ENCODE peak calls at places on chromosomes 11 and 22, in five cellular contexts. M, G, Y, H and D are unnamed samples.

GRCh38 chr22:28002181-28002700 is 83.2 kb upstream of the PITPNB start:
- DNase-seq in M (peak; percentile 40), G (no peak), Y (no peak), H (no peak), D (no peak)

GRCh38 chr22:20437253-20438065 is at the start of gene SCARF2:
- DNase-seq in M (peak; percentile 92), G (peak; percentile 36), Y (peak; percentile 75), H (no peak), D (peak; percentile 84)

GRCh38 chr11:57290288-57290687 is 34.5 kb downstream of the TNKS1BP1 start:
- DNase-seq in M (peak; percentile 46), G (no peak), Y (no peak), H (no peak), D (no peak)

GRCh38 chr11:77150836-77151235 is 22.8 kb downstream of the MYO7A start:
- DNase-seq in M (no peak), G (no peak), Y (no peak), H (no peak), D (no peak)

GRCh38 chr22:24059121-24059520 is 48.0 kb downstream of the CABIN1 start:
- DNase-seq in M (peak; percentile 92), G (no peak), Y (no peak), H (peak; percentile 71), D (no peak)

GRCh38 chr11:110069158-110069737 is 23.9 kb upstream of the ZC3H12C start:
- DNase-seq in M (peak; percentile 68), G (peak; percentile 78), Y (peak; percentile 86), H (no peak), D (no peak)

GRCh38 chr11:43920598-43921419 is 21.6 kb upstream of the C11orf96 start:
- DNase-seq in M (peak; percentile 97), G (no peak), Y (peak; percentile 79), H (peak; percentile 93), D (no peak)

GRCh38 chr11:119055901-119056300 is 1.1 kb downstream of the HYOU1 start:
- DNase-seq in M (peak; percentile 48), G (no peak), Y (no peak), H (no peak), D (no peak)

GRCh38 chr11:61056566-61056965 is 45.7 kb upstream of the CD5 start:
- DNase-seq in M (no peak), G (no peak), Y (no peak), H (peak; percentile 46), D (peak; percentile 78)

GRCh38 chr11:225734-226453 is 10.2 kb downstream of the SIRT3 start:
- DNase-seq in M (no peak), G (no peak), Y (no peak), H (no peak), D (peak; percentile 24)

GRCh38 chr22:39967103-39967829 is 7.1 kb downstream of the TMA7B start:
- DNase-seq in M (no peak), G (no peak), Y (no peak), H (no peak), D (no peak)

GRCh38 chr11:36346562-36347383 is 50.7 kb downstream of the PRR5L start:
- DNase-seq in M (no peak), G (no peak), Y (no peak), H (no peak), D (no peak)

GRCh38 chr11:540583-541432 is 3.5 kb downstream of the LRRC56 start:
- DNase-seq in M (no peak), G (peak; percentile 7), Y (no peak), H (no peak), D (no peak)

GRCh38 chr11:20058749-20059458 is 101.4 kb downstream of the DBX1 start:
- DNase-seq in M (peak; percentile 21), G (no peak), Y (no peak), H (no peak), D (no peak)

GRCh38 chr11:58656348-58656747 is 33.9 kb downstream of the CNTF start:
- DNase-seq in M (no peak), G (no peak), Y (no peak), H (no peak), D (no peak)